ENCODE peak calls at places on chromosomes 13 and 19, in five cellular contexts. R is SK-N-SH, I is GM23248, U is hepatocyte, L is PC-3. T is an unnamed sample.

GRCh38 chr19:39270091-39270871 is 2.1 kb downstream of the IFNL2 start:
- DNase-seq in R (no peak), I (peak; percentile 31), U (no peak), L (no peak), T (no peak)

GRCh38 chr13:97802213-97802612 is 151.3 kb upstream of the IPO5 start:
- DNase-seq in R (no peak), I (no peak), U (no peak), L (no peak), T (no peak)

GRCh38 chr13:28558126-28558525 is 63.2 kb upstream of the FLT1 start:
- DNase-seq in R (no peak), I (peak; percentile 88), U (no peak), L (no peak), T (no peak)

GRCh38 chr13:60577761-60578160 is 180.7 kb downstream of the TDRD3 start:
- DNase-seq in R (no peak), I (no peak), U (no peak), L (no peak), T (no peak)

GRCh38 chr13:114118763-114119123 is 13.7 kb downstream of the RASA3 start:
- DNase-seq in R (peak; percentile 43), I (peak; percentile 65), U (peak; percentile 70), L (peak; percentile 18), T (no peak)

GRCh38 chr19:54158812-54159351 is 639 bp downstream of the LENG1 start:
- DNase-seq in R (no peak), I (peak; percentile 77), U (no peak), L (peak; percentile 36), T (peak; percentile 43)

GRCh38 chr19:40798223-40798996 is 581 bp upstream of the EGLN2 start:
- DNase-seq in R (peak; percentile 77), I (peak; percentile 99), U (peak; percentile 100), L (peak; percentile 96), T (peak; percentile 100)

GRCh38 chr13:20192470-20193141 is at the start of gene GJB2:
- DNase-seq in R (peak; percentile 51), I (peak; percentile 30), U (peak; percentile 49), L (peak; percentile 49), T (no peak)

GRCh38 chr13:52162279-52163101 is 3.1 kb upstream of the NEK3 start:
- DNase-seq in R (no peak), I (peak; percentile 14), U (no peak), L (peak; percentile 52), T (no peak)

GRCh38 chr19:14354445-14354844 is 26.8 kb upstream of the ADGRE5 start:
- DNase-seq in R (peak; percentile 56), I (no peak), U (no peak), L (peak; percentile 26), T (peak; percentile 62)

GRCh38 chr19:31167695-31168094 is 181.5 kb downstream of the TSHZ3 start:
- DNase-seq in R (no peak), I (no peak), U (no peak), L (no peak), T (no peak)

GRCh38 chr19:19403373-19403901 is 2.0 kb upstream of the GATAD2A start:
- DNase-seq in R (no peak), I (peak; percentile 89), U (no peak), L (peak; percentile 66), T (no peak)

GRCh38 chr13:32298695-32299094 is 16.5 kb downstream of the ZAR1L start:
- DNase-seq in R (no peak), I (no peak), U (no peak), L (no peak), T (no peak)

GRCh38 chr19:40523322-40524047 is 53.2 kb upstream of the SHKBP1 start:
- DNase-seq in R (peak; percentile 83), I (peak; percentile 78), U (peak; percentile 86), L (peak; percentile 66), T (peak; percentile 84)

GRCh38 chr19:8610041-8610927 is at the start of gene ADAMTS10:
- DNase-seq in R (peak; percentile 84), I (peak; percentile 62), U (peak; percentile 71), L (no peak), T (no peak)

DNA sequence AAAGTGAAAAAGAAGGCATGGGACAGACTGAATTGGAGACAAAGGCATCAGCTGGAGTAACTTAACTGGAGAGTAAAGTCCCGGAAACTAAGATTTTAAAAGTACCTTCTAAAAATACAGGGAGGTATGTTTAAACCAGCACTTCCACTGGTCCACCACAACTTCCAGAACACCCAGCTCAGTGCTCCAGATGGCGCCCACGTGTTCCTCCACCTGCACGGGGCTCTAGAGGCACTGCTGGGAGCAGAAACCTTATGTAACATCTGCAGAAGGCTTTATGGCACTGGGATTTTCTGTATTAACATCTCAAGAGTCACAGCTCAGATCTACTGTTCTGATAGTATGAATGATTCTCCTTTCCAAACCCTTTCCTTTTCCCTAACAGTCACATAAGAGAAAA is 252.1 kb downstream of the DCLK1 start:
- DNase-seq in R (no peak), I (no peak), U (no peak), L (no peak), T (no peak)
- H3K9me2 ChIP-seq in R (no peaks in the 10 kb centered on the region), I (no peaks in the 10 kb centered on the region), U (no peaks in the 10 kb centered on the region), L (no peaks in the 10 kb centered on the region), T (no peaks in the 10 kb centered on the region)

GRCh38 chr13:41742917-41743552 is 217.9 kb downstream of the VWA8 start:
- DNase-seq in R (no peak), I (no peak), U (no peak), L (peak; percentile 26), T (no peak)
- H3K36me3 ChIP-seq in R (peaks cover 5% of the 10 kb centered on the region), I (no peaks in the 10 kb centered on the region), U (no peaks in the 10 kb centered on the region), L (no peaks in the 10 kb centered on the region), T (peaks cover 5% of the 10 kb centered on the region)

GRCh38 chr13:110653271-110653670 is 37.9 kb downstream of the NAXD start:
- DNase-seq in R (no peak), I (no peak), U (no peak), L (no peak), T (no peak)
- H3K9me2 ChIP-seq in R (no peaks in the 10 kb centered on the region), I (no peaks in the 10 kb centered on the region), U (no peaks in the 10 kb centered on the region), L (no peaks in the 10 kb centered on the region), T (no peaks in the 10 kb centered on the region)

DNA sequence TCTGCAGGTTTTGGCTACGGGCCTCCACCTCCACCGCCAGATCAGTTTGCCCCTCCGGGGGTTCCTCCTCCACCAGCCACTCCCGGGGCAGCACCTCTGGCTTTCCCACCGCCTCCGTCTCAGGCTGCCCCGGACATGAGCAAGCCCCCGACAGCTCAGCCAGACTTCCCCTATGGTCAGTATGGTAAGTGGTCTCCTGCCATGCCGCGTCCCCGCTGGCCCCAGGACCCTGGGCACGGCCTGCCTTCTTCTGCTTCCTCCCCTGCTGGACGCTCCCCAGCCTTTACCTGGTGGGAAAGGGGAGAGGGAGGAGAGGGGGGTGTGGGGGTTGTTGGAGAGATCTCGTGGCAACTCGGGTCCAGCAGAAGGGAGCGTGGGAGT is 5.7 kb upstream of the RPS15 start:
- DNase-seq in R (no peak), I (no peak), U (no peak), L (no peak), T (no peak)
- H3K36me3 ChIP-seq in R (no peaks in the 10 kb centered on the region), I (peaks cover 15% of the 10 kb centered on the region), U (no peaks in the 10 kb centered on the region), L (no peaks in the 10 kb centered on the region), T (peaks cover 78% of the 10 kb centered on the region)

T was measured in OCI-LY7.